ENCODE peak calls at places on chromosomes 4 and X, in four cellular contexts. A, Y, G and M are unnamed samples.

GRCh38 chr4:181821039-181822004 is 421.9 kb upstream of the TENM3 start:
- DNase-seq in A (no peak), Y (no peak), G (peak; percentile 10), M (no peak)

GRCh38 chr4:18630218-18631110 is 608.9 kb upstream of the LCORL start:
- DNase-seq in A (no peak), Y (no peak), G (no peak), M (no peak)

GRCh38 chr4:145865274-145865941 is 73.2 kb downstream of the ZNF827 start:
- DNase-seq in A (no peak), Y (no peak), G (no peak), M (no peak)

GRCh38 chr4:74623041-74623440 is 171.3 kb downstream of the BTC start:
- DNase-seq in A (no peak), Y (peak; percentile 6), G (peak; percentile 51), M (no peak)

GRCh38 chrX:1453390-1453783 is 678 bp upstream of the ASMTL start:
- DNase-seq in A (peak; percentile 91), Y (peak; percentile 88), G (no peak), M (no peak)

GRCh38 chrX:9227276-9227675 is 193.3 kb upstream of the FAM9B start:
- DNase-seq in A (no peak), Y (no peak), G (peak; percentile 59), M (no peak)

GRCh38 chr4:8257854-8258253 is 11.7 kb upstream of the HTRA3 start:
- DNase-seq in A (no peak), Y (no peak), G (no peak), M (no peak)

GRCh38 chrX:14934423-14934822 is 61.2 kb downstream of the MOSPD2 start:
- DNase-seq in A (no peak), Y (no peak), G (no peak), M (no peak)

GRCh38 chr4:15717647-15718416 is 15.0 kb downstream of the BST1 start:
- DNase-seq in A (no peak), Y (no peak), G (peak; percentile 30), M (no peak)
- H3K4me1 ChIP-seq in A (peaks cover 4% of the 10 kb centered on the region), Y (no peaks in the 10 kb centered on the region), G (peaks cover 41% of the 10 kb centered on the region), M (no peaks in the 10 kb centered on the region)

DNA sequence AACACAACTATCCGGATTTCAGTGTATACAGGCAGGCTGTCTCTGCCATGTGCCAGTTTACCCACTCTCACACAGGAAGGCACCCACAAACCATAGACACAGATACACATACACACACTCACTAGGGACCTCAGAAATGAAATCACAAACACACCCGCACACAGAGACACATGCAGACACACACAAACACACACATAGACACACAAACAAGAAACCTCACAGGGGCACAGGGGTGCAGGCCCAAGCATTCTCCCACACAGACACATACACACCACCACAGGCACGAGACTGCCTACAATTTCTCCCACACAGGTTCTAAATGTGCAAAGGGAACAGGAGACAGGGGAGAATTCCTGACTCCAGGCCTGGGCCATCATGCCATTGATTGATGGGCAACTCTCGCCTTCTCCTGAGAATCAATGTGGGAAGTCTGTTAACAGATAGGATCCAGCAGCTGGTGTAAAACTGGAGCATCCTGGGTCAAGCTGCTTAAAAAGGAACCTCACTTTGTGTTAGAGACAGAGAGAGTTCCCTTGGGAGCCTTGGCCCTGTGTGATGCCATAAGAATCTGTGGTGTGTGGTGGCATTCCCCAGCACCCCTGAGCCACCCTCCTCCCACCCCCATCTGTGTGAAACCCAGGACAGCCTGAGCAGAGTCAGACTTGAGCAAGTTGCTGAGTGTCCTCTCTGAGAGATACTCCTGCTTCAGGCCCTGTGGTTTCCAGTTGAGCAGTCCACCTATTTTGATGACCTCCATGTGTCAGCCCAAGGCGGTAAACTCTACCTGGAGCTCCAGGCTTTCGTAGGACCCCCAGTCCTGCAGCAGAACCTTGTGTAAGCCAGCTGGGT is 33.9 kb downstream of the NBDY start:
- DNase-seq in A (no peak), Y (no peak), G (no peak), M (no peak)
- H3K4me3 ChIP-seq in A (no peak overlapping the region), Y (no peak overlapping the region), G (no peak overlapping the region), M (no peak overlapping the region)

GRCh38 chr4:1201851-1202525 is 29.6 kb upstream of the SPON2 start:
- DNase-seq in A (peak; percentile 67), Y (peak; percentile 92), G (peak; percentile 35), M (peak; percentile 35)
- H3K27ac ChIP-seq in A (no peak overlapping the region), Y (peak overlapping the region; percentile 50), G (no peak overlapping the region), M (no peak overlapping the region)

DNA sequence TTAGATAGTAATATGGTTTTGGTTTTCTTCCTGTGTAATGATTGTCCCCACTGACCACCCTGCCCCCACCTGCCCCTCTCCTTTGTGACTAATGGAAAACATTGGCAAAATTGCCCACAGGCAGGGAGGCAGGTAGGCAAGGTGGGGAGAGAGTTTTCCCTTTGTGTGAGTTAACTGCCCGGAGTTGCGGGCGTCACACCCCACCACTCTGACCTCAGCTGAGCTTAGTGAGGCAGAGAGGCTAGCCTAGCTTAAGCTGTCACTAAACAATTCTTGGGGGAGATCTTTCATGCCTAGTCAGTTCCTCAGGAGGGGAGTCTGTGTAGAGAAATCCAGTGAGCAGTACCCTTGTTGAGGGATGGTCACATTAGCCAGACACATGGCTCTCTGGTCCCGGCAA is 245.3 kb downstream of the BCOR start:
- DNase-seq in A (no peak), Y (no peak), G (no peak), M (no peak)
- H3K4me1 ChIP-seq in A (no peaks in the 10 kb centered on the region), Y (peaks cover 51% of the 10 kb centered on the region), G (peaks cover 11% of the 10 kb centered on the region), M (peaks cover 12% of the 10 kb centered on the region)

GRCh38 chrX:48927125-48927524 is 8.3 kb upstream of the PIM2 start:
- DNase-seq in A (peak; percentile 3), Y (no peak), G (no peak), M (no peak)
- H3K4me3 ChIP-seq in A (no peak overlapping the region), Y (no peak overlapping the region), G (no peak overlapping the region), M (no peak overlapping the region)

DNA sequence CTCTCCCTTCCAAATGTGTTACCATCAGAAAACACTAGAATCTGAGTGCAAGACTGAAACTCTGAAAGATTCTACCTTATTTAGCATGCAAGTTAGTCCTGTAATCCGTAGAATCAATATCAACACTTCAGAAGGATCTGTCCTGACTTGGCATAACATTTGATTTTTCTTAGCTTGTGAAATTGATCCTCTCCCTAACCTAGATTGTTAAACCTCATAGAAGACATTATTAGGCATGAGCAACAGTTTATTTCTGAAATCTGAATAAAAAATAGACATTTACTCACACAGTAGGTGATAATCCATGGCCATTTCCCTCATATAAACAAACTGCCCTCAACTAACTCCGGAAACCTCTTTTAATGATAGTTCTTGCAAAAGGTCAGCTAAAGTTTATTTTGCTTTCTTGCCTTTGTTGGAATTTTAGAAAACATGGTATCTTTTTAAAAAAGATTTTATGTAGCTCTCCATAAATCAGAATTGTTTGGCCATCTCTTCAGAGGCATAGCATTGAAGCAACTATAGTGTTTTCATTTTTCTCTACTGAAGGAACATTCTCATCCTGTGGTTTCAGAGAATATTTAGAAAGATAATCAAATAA is 38.6 kb upstream of the PDLIM5 start:
- DNase-seq in A (no peak), Y (no peak), G (peak; percentile 7), M (no peak)
- H3K27ac ChIP-seq in A (peak overlapping the region; percentile 57), Y (no peak overlapping the region), G (peak overlapping the region; percentile 84), M (no peak overlapping the region)